ENCODE peak calls at places on chromosome 2, in nine cellular contexts. X is psoas muscle; H is NCI-H774; A is HuH-7; W is stimulated activated CD8-positive, alpha-beta memory T cell treated with anti-CD3 and anti-CD28 coated beads, Interleukin-2, amount 100 ng/mL, for 1 hour; G is activated CD4-positive, alpha-beta T cell treated with anti-CD3 and anti-CD28 coated beads, Interleukin-2, amount 50 U/mL, for 24 hours; C is brain microvascular endothelial cell; V is H54; P is hippocampal formation. N is an unnamed sample.

GRCh38 chr2:238121511-238122286 is 16.8 kb upstream of the KLHL30 start:
- DNase-seq in X (no peak), A (no peak), W (no peak), C (no peak), G (no peak), V (no peak), H (no peak), P (no peak), N (no peak)

GRCh38 chr2:66560683-66561082 is 125.8 kb downstream of the MEIS1 start:
- DNase-seq in V (no peak), H (no peak), C (no peak), P (no peak), W (no peak), X (no peak), A (no peak), G (no peak), N (no peak)

GRCh38 chr2:231050018-231050901 is 6.4 kb upstream of the PSMD1 start:
- DNase-seq in W (no peak), G (no peak), X (no peak), A (peak; percentile 74), P (no peak), C (no peak), V (no peak), H (no peak), N (no peak)

GRCh38 chr2:120993661-120994060 is 258.0 kb downstream of the GLI2 start:
- DNase-seq in C (no peak), G (no peak), X (no peak), P (no peak), W (no peak), A (no peak), V (no peak), H (no peak), N (no peak)

GRCh38 chr2:240904216-240905175 is 1.6 kb upstream of the CROCC2 start:
- DNase-seq in P (no peak), C (no peak), H (no peak), A (no peak), X (no peak), V (no peak), W (no peak), G (no peak), N (no peak)

GRCh38 chr2:191051825-191052778 is 38.1 kb upstream of the STAT1 start:
- DNase-seq in C (peak; percentile 60), V (no peak), G (no peak), A (peak; percentile 17), H (no peak), P (peak; percentile 22), W (no peak), X (no peak), N (peak; percentile 10)

GRCh38 chr2:151999058-151999457 is 99.8 kb downstream of the CACNB4 start:
- DNase-seq in W (no peak), V (peak; percentile 30), H (peak; percentile 29), P (no peak), X (peak; percentile 39), C (peak; percentile 38), G (no peak), A (peak; percentile 62), N (peak; percentile 38)

GRCh38 chr2:134391751-134392160 is 137.9 kb downstream of the MGAT5 start:
- DNase-seq in H (no peak), G (no peak), V (no peak), W (no peak), X (no peak), A (no peak), C (no peak), P (no peak), N (no peak)

GRCh38 chr2:185628985-185629384 is 109.6 kb upstream of the FSIP2 start:
- DNase-seq in V (no peak), C (no peak), A (no peak), P (no peak), W (no peak), X (no peak), H (no peak), G (no peak), N (no peak)

GRCh38 chr2:215969131-215969841 is 44.1 kb downstream of the MREG start:
- DNase-seq in A (no peak), V (no peak), C (no peak), P (no peak), X (no peak), W (no peak), H (no peak), G (no peak), N (no peak)

GRCh38 chr2:138994502-138994901 is 214.3 kb upstream of the NXPH2 start:
- DNase-seq in X (no peak), P (no peak), C (no peak), H (no peak), V (no peak), A (no peak), G (no peak), W (no peak), N (no peak)

GRCh38 chr2:176745543-176746331 is 466.9 kb upstream of the HNRNPA3 start:
- DNase-seq in W (no peak), C (no peak), G (no peak), A (no peak), P (no peak), H (no peak), X (no peak), V (no peak), N (no peak)

GRCh38 chr2:55157474-55157884 is 74.6 kb downstream of the CLHC1 start:
- DNase-seq in H (no peak), A (no peak), V (no peak), P (no peak), W (no peak), G (no peak), X (no peak), C (no peak), N (no peak)

GRCh38 chr2:165621086-165621560 is 151.6 kb downstream of the CSRNP3 start:
- DNase-seq in X (no peak), C (peak; percentile 68), G (no peak), A (no peak), W (no peak), P (no peak), H (peak; percentile 5), V (no peak), N (no peak)

GRCh38 chr2:52703004-52703403 is 1064.6 kb upstream of the CHAC2 start:
- DNase-seq in V (no peak), C (no peak), W (no peak), X (no peak), P (no peak), H (no peak), G (no peak), A (no peak), N (no peak)

GRCh38 chr2:129396980-129397599 is 582.4 kb upstream of the RAB6C start:
- DNase-seq in H (no peak), G (no peak), A (peak; percentile 8), V (no peak), W (no peak), P (peak; percentile 18), X (no peak), C (peak; percentile 3), N (no peak)

N was measured in NCI-H1436.